ENCODE peak calls at places on chromosomes 16 and 17, in five cellular contexts. X is H1, H is H9, Q is trophoblast cell, N is mesenchymal stem cell. K is an unnamed sample.

GRCh38 chr17:27230996-27231395 is 62.9 kb upstream of the WSB1 start:
- DNase-seq in X (no peak), H (no peak), Q (no peak), N (no peak), K (no peak)

GRCh38 chr17:700504-701094 is 14.0 kb downstream of the VPS53 start:
- DNase-seq in X (no peak), H (no peak), Q (peak), N (peak), K (no peak)

GRCh38 chr17:57519199-57519598 is 225.9 kb downstream of the CCDC182 start:
- DNase-seq in X (peak), H (no peak), Q (peak), N (peak), K (no peak)

GRCh38 chr17:57685499-57686132 is 59.5 kb downstream of the CCDC182 start:
- DNase-seq in X (no peak), H (no peak), Q (peak), N (no peak), K (no peak)

GRCh38 chr17:9959377-9959981 is 54.4 kb upstream of the RCVRN start:
- DNase-seq in X (peak), H (peak), Q (no peak), N (peak), K (peak)

GRCh38 chr17:38730526-38731379 is 612 bp downstream of the CISD3 start:
- DNase-seq in X (no peak), H (peak), Q (peak), N (peak), K (no peak)

GRCh38 chr16:23342083-23342640 is 40.1 kb downstream of the SCNN1B start:
- DNase-seq in X (no peak), H (no peak), Q (no peak), N (no peak), K (no peak)

GRCh38 chr16:4327782-4328579 is 12.1 kb downstream of the GLIS2 start:
- DNase-seq in X (no peak), H (peak), Q (no peak), N (peak), K (peak)

GRCh38 chr17:27269978-27270377 is 23.9 kb upstream of the WSB1 start:
- DNase-seq in X (no peak), H (no peak), Q (no peak), N (no peak), K (no peak)

GRCh38 chr16:82834156-82834758 is 207.5 kb downstream of the CDH13 start:
- DNase-seq in X (no peak), H (no peak), Q (no peak), N (no peak), K (no peak)

GRCh38 chr17:46159686-46160085 is 33.5 kb downstream of the KANSL1 start:
- DNase-seq in X (no peak), H (no peak), Q (peak), N (peak), K (no peak)

GRCh38 chr17:46163929-46164594 is 29.2 kb downstream of the KANSL1 start:
- DNase-seq in X (no peak), H (no peak), Q (no peak), N (no peak), K (no peak)

GRCh38 chr17:46160169-46160568 is 33.1 kb downstream of the KANSL1 start:
- DNase-seq in X (no peak), H (no peak), Q (no peak), N (no peak), K (no peak)

GRCh38 chr17:46163316-46163715 is 29.9 kb downstream of the KANSL1 start:
- DNase-seq in X (no peak), H (no peak), Q (no peak), N (no peak), K (no peak)

GRCh38 chr17:46162871-46163270 is 30.4 kb downstream of the KANSL1 start:
- DNase-seq in X (no peak), H (no peak), Q (no peak), N (no peak), K (no peak)
- H2BK5ac ChIP-seq in X (no peak), H (no peak), Q (no peak), N (no peak), K (no peak)

GRCh38 chr16:75603241-75603640 is 19.8 kb downstream of the ADAT1 start:
- DNase-seq in X (no peak), H (no peak), Q (peak), N (no peak), K (no peak)

GRCh38 chr16:75606507-75606906 is 16.6 kb downstream of the ADAT1 start:
- DNase-seq in X (no peak), H (no peak), Q (no peak), N (no peak), K (no peak)
- H3K27ac ChIP-seq in X (no peak), H (no peak), Q (no peak), N (no peak), K (no peak)

GRCh38 chr17:17576772-17577234 is 14.7 kb downstream of the PEMT start:
- DNase-seq in X (no peak), H (no peak), Q (no peak), N (no peak), K (no peak)
- H2BK12ac ChIP-seq in X (no peak), H (no peak), Q (no peak), N (no peak), K (no peak)

GRCh38 chr17:21169496-21169895 is 42.7 kb downstream of the DHRS7B start:
- DNase-seq in X (no peak), H (no peak), Q (no peak), N (no peak), K (no peak)

GRCh38 chr17:21166599-21167265 is 40.0 kb downstream of the DHRS7B start:
- DNase-seq in X (no peak), H (no peak), Q (peak), N (no peak), K (no peak)

GRCh38 chr17:21167303-21167702 is 40.5 kb downstream of the DHRS7B start:
- DNase-seq in X (no peak), H (no peak), Q (no peak), N (no peak), K (no peak)

GRCh38 chr17:21170829-21171228 is 43.1 kb downstream of the TMEM11 start:
- DNase-seq in X (no peak), H (no peak), Q (no peak), N (no peak), K (no peak)

GRCh38 chr17:21168555-21168865 is 41.7 kb downstream of the DHRS7B start:
- DNase-seq in X (no peak), H (no peak), Q (no peak), N (no peak), K (no peak)
- H2BK5ac ChIP-seq in X (no peak), H (no peak), Q (no peak), N (no peak), K (no peak)

GRCh38 chr16:49201118-49201517 is 80.5 kb downstream of the CBLN1 start:
- DNase-seq in X (no peak), H (no peak), Q (no peak), N (no peak), K (no peak)
- H3K27ac ChIP-seq in X (no peak), H (no peak), Q (no peak), N (no peak), K (no peak)

DNA sequence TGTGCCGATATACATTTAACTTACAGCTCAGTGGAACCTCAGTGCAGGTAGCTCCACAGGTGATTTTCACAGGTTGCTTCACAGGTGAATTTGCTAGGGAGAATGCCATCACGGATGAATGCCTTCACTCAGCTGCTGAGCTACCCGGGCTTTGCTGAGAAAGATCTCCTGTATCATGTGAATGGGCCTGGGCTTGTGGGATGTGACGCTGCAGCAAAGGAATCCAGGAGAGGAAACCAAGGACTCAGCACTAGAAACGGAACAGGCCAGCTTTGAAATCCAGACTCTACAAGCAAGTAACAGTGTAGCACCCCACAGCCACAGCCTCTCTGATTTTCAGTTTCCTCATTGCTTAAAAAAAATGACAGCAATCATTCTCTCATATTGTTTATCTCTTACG is 271.4 kb upstream of the MAF start:
- DNase-seq in X (no peak), H (no peak), Q (no peak), N (no peak), K (no peak)
- H2BK12ac ChIP-seq in X (no peak), H (no peak), Q (no peak), N (no peak), K (no peak)

DNA sequence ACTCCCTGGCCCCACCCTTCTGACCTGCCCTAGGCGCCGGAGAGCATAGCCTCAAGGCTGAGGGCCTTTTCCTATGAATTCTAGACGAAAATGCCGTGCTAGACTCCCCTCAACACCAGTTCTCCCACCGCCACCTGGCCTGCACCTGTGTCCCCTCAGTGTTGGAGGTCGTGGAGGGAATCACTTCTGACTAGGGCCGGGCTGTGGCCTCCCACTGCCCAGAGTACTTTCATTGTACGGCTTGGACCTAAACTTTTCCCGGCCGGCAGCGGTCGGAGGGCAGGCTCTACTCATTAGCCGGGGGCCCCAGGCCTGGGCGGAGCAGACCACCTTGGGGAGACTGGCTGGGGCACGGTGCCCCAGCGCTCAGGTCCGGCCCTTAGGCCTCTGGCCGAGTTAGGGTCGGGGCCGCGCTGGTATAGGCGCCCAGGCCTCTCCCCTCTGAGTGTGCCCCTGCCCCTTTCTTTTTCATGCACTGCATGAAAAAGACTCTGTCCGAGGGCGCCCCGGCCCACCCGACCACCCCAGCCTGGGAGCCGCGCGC is 649 bp downstream of the CLDN6 start:
- DNase-seq in X (no peak), H (no peak), Q (no peak), N (no peak), K (no peak)
- H2BK5ac ChIP-seq in X (peak), H (no peak), Q (peak), N (no peak), K (peak)

K was measured in neuronal stem cell.